ENCODE peak calls at places on chromosomes 16 and 17, in four cellular contexts. J, N, Q and U are unnamed samples.

GRCh38 chr16:3530371-3530914 is 29.6 kb downstream of the CLUAP1 start:
- DNase-seq in Q (no peak), J (no peak), N (no peak), U (no peak)

GRCh38 chr16:17246974-17247718 is 223.6 kb downstream of the XYLT1 start:
- DNase-seq in Q (no peak), J (no peak), N (no peak), U (no peak)

GRCh38 chr17:67623767-67624166 is 94.0 kb upstream of the NOL11 start:
- DNase-seq in J (no peak), Q (no peak), N (no peak), U (no peak)

GRCh38 chr17:31533546-31534155 is 142.2 kb downstream of the RAB11FIP4 start:
- DNase-seq in N (no peak), J (no peak), Q (peak), U (peak)

GRCh38 chr16:29107299-29107698 is 122.4 kb downstream of the LAT start:
- DNase-seq in Q (peak), N (no peak), J (no peak), U (no peak)

GRCh38 chr16:76502555-76502954 is 225.4 kb downstream of the CNTNAP4 start:
- DNase-seq in Q (no peak), J (no peak), N (no peak), U (no peak)

GRCh38 chr17:292531-293382 is 59.9 kb downstream of the RPH3AL start:
- DNase-seq in Q (no peak), N (no peak), J (no peak), U (no peak)

GRCh38 chr16:49366669-49367068 is 6.9 kb upstream of the C16orf78 start:
- DNase-seq in Q (no peak), J (no peak), N (no peak), U (no peak)

GRCh38 chr16:62240722-62241121 is 204.5 kb upstream of the CDH8 start:
- DNase-seq in N (no peak), J (no peak), Q (no peak), U (no peak)

GRCh38 chr16:12259258-12259657 is 282.7 kb downstream of the SNX29 start:
- DNase-seq in J (no peak), N (no peak), Q (no peak), U (no peak)

GRCh38 chr17:19318611-19319010 is 43.9 kb downstream of the B9D1 start:
- DNase-seq in N (no peak), Q (peak), J (no peak), U (no peak)

GRCh38 chr16:28258571-28258970 is 33.8 kb upstream of the SBK1 start:
- DNase-seq in N (no peak), J (no peak), Q (peak), U (no peak)

GRCh38 chr17:44775838-44776621 is 17.2 kb downstream of the ADAM11 start:
- DNase-seq in N (peak), J (peak), Q (no peak), U (no peak)

GRCh38 chr17:65191805-65192740 is 54.9 kb downstream of the RGS9 start:
- DNase-seq in Q (no peak), N (no peak), J (no peak), U (peak)

GRCh38 chr17:51014129-51014528 is 106.5 kb downstream of the SPAG9 start:
- DNase-seq in Q (no peak), J (no peak), N (no peak), U (no peak)

GRCh38 chr17:40243756-40244155 is 24.7 kb downstream of the WIPF2 start:
- DNase-seq in J (no peak), Q (no peak), N (peak), U (no peak)

GRCh38 chr17:50101346-50102163 is 6.4 kb downstream of the PDK2 start:
- DNase-seq in Q (peak), N (no peak), J (no peak), U (peak)

GRCh38 chr16:709651-710499 is 4.3 kb upstream of the FBXL16 start:
- DNase-seq in N (no peak), Q (peak), J (no peak), U (peak)
- TF ChIP-seq CTCF in N (peak), Q (peak), J (no peak), U (no peak)

GRCh38 chr17:79810138-79811027 is 13.5 kb upstream of the CBX8 start:
- DNase-seq in N (no peak), Q (peak), J (no peak), U (peak)
- H3K4me3 ChIP-seq in N (no peak), Q (peak), J (peak), U (no peak)

GRCh38 chr16:67660564-67661028 is at the start of gene PARD6A:
- DNase-seq in N (peak), J (peak), Q (peak), U (peak)

GRCh38 chr16:67658849-67659674 is 998 bp downstream of the ACD start:
- DNase-seq in Q (no peak), J (no peak), N (no peak), U (no peak)

GRCh38 chr16:67657751-67658518 is 2.1 kb downstream of the ACD start:
- DNase-seq in Q (no peak), N (no peak), J (no peak), U (no peak)

GRCh38 chr16:67661101-67661661 is 421 bp downstream of the PARD6A start:
- DNase-seq in N (no peak), J (no peak), Q (peak), U (peak)

DNA sequence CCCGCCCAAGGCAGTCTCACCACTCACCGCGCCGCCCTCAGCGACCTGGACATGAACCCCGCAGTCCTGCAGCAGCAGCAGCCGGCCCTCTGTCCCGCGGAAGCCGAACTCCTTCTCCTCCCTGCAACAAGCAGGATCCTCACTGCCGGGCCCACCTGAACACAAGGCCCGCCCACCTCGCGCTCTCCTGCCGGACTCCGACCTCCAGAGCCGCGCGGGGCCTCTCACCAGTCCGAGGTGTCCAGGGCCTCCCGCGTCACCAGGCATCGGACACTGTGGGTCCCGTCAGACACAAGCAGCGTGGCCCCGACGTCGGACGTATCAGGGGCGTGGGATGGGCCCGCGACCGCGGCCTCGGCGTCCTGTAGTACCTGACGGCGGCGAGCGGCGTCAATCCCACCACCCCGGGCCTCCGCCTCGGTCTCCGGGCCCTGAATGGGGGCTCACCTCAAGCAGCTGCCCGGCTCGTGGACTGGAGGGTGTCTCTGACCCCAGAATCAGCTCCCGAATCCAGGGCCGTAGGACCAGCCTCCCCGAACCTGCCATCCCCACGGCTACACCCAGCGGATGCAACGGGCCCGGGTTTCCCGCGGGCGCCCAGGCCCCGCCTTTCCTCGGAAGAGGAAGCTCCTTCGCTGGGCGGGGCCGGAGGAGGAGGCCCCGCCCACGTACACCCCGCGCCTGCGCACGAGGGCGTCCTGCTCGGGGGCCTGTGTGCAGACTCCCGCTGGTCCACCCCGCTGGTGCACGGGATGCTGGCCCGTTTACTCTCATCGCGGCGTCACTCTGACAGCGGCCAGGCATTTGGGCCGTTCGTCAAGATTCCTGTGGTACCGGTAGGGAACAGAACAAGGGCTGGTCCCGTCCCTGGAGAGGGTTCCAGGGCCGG is at the start of gene ACD:
- DNase-seq in Q (peak), N (peak), J (peak), U (peak)
- TF ChIP-seq CTCF in Q (no peak), N (no peak), J (no peak), U (no peak)

DNA sequence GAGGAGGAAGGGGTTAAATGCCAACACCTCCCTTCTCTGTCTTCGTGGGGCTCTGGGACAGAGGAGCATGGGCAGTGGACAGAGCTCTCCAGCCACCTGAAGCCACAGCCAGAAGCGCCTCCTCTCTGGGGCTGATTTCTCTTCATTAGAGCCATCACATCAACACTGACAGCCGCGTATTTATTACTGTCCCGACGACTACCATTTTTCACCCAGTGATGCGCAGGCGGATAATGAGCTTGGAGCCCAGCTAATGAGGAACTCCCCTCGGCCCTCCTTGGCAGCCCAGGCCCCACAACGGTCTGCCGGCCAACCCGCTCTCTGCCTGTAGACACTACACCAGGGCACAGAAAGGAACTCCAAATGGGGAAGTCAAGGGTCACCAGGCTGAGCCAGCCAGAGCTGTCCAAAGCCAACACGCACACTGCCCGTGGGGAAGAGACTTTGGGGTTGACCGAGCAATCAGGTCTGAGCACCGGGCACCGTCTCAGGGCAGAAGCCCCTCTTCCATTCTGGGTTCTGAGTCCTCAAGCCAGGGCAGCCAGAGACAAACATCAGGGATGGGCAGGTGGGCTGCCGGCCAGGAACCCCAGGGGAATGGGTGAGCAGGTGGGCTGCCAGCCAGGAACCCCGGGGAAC is 13.2 kb downstream of the SDK2 start:
- DNase-seq in J (no peak), N (no peak), Q (no peak), U (no peak)
- H3K4me3 ChIP-seq in J (no peak), N (no peak), Q (no peak), U (no peak)

GRCh38 chr16:31373235-31373634 is 18.3 kb downstream of the ITGAX start:
- DNase-seq in Q (no peak), J (no peak), N (no peak), U (no peak)
- TF ChIP-seq CTCF in Q (no peak), J (no peak), N (no peak), U (no peak)

GRCh38 chr17:74527081-74527480 is 4.2 kb downstream of the CD300LB start:
- DNase-seq in J (peak), N (no peak), Q (peak), U (no peak)

GRCh38 chr17:74527756-74528155 is 3.5 kb downstream of the CD300LB start:
- DNase-seq in N (no peak), Q (no peak), J (peak), U (no peak)

GRCh38 chr17:74524751-74525725 is 6.2 kb downstream of the CD300LB start:
- DNase-seq in Q (peak), N (no peak), J (peak), U (no peak)

GRCh38 chr17:74526681-74527080 is 4.6 kb downstream of the CD300LB start:
- DNase-seq in Q (no peak), N (no peak), J (no peak), U (no peak)

DNA sequence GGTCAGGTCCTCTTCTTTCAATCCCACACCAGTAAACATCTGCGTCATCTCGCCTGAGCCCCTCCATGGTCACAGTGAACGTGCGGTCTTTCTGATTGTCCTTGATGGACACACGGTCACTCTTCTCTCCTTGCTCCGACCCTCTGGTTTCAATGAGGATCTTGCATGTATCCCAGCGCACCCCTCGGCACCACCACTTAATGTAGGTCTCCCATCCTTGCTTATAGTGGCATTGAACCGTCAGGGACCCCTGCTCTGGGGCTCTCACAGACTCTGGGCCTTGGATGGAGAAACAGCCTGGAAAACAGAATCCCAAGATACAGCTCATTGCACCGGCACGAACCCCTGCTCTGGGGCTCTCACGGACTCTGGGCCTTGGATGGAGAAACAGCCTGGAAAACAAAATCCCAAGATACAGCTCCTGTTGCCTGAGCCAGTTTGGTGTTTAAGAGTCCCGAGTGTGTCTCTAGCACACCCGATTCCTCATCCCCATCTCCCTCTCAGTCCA is 5.4 kb downstream of the CD300LB start:
- DNase-seq in Q (peak), J (peak), N (no peak), U (no peak)
- H3K4me3 ChIP-seq in Q (no peak), J (no peak), N (no peak), U (no peak)

GRCh38 chr16:588889-589657 is 793 bp upstream of the RAB40C start:
- DNase-seq in J (peak), N (peak), Q (peak), U (peak)

GRCh38 chr16:590165-590874 is 454 bp downstream of the RAB40C start:
- DNase-seq in Q (peak), N (no peak), J (no peak), U (peak)

GRCh38 chr16:588639-588888 is 1.3 kb upstream of the RAB40C start:
- DNase-seq in N (no peak), Q (peak), J (peak), U (peak)

GRCh38 chr16:590875-591200 is 972 bp downstream of the RAB40C start:
- DNase-seq in J (no peak), N (no peak), Q (no peak), U (no peak)

GRCh38 chr16:589658-590159 is at the start of gene RAB40C:
- DNase-seq in N (peak), Q (peak), J (peak), U (peak)
- TF ChIP-seq CTCF in N (peak), Q (no peak), J (no peak), U (no peak)

GRCh38 chr17:3857261-3858105 is 11.4 kb upstream of the NCBP3 start:
- DNase-seq in Q (no peak), N (no peak), J (no peak), U (no peak)
- H3K4me3 ChIP-seq in Q (no peak), N (no peak), J (no peak), U (no peak)